ENCODE peak calls at places on chromosomes 3 and 15, in seven cellular contexts. V is PC-3; A is right lobe of liver; M is GM12892; U is activated T-cell treated with anti-CD3 and anti-CD28 coated beads for 1 hour; L is stimulated activated CD8-positive, alpha-beta memory T cell treated with anti-CD3 and anti-CD28 coated beads, Interleukin-2, amount 100 ng/mL, for 1 hour; F is hippocampal formation. P is an unnamed sample.

GRCh38 chr3:182389041-182389815 is 404.1 kb upstream of the ATP11B start:
- DNase-seq in V (peak; percentile 81), A (no peak), M (no peak), U (no peak), L (no peak), F (no peak), P (peak; percentile 84)

GRCh38 chr3:169769287-169770181 is at the start of gene ACTRT3:
- DNase-seq in V (peak; percentile 57), A (peak; percentile 80), M (peak; percentile 43), U (peak; percentile 43), L (peak; percentile 39), F (peak; percentile 53), P (peak; percentile 73)

GRCh38 chr3:49804141-49805041 is 1.3 kb downstream of the INKA1 start:
- DNase-seq in V (no peak), A (peak; percentile 57), M (no peak), U (no peak), L (no peak), F (no peak), P (no peak)

GRCh38 chr15:29759596-29759995 is 62.7 kb downstream of the TJP1 start:
- DNase-seq in V (no peak), A (no peak), M (no peak), U (no peak), L (no peak), F (no peak), P (no peak)

GRCh38 chr3:82145742-82146141 is 384.3 kb upstream of the GBE1 start:
- DNase-seq in V (no peak), A (no peak), M (no peak), U (no peak), L (no peak), F (no peak), P (no peak)

GRCh38 chr15:23069496-23070166 is 30.3 kb upstream of the TUBGCP5 start:
- DNase-seq in V (peak; percentile 42), A (no peak), M (no peak), U (no peak), L (no peak), F (no peak), P (no peak)

GRCh38 chr15:33500432-33500831 is 189.7 kb downstream of the RYR3 start:
- DNase-seq in V (no peak), A (no peak), M (no peak), U (no peak), L (no peak), F (no peak), P (no peak)

GRCh38 chr3:52533623-52534280 is at the start of gene NT5DC2:
- DNase-seq in V (peak; percentile 83), A (peak; percentile 61), M (peak; percentile 91), U (peak; percentile 43), L (peak; percentile 38), F (peak; percentile 59), P (peak; percentile 68)

GRCh38 chr15:38274135-38274534 is 21.5 kb downstream of the SPRED1 start:
- DNase-seq in V (no peak), A (no peak), M (no peak), U (no peak), L (no peak), F (no peak), P (no peak)

GRCh38 chr3:105598047-105598796 is 231.5 kb downstream of the ALCAM start:
- DNase-seq in V (peak; percentile 97), A (no peak), M (no peak), U (no peak), L (no peak), F (no peak), P (peak; percentile 85)

GRCh38 chr3:122443090-122443489 is 27.2 kb upstream of the WDR5B start:
- DNase-seq in V (no peak), A (no peak), M (no peak), U (no peak), L (no peak), F (no peak), P (no peak)

GRCh38 chr3:65902304-65902793 is 136.4 kb downstream of the MAGI1 start:
- DNase-seq in V (no peak), A (no peak), M (no peak), U (no peak), L (no peak), F (no peak), P (no peak)

GRCh38 chr3:187012609-187013051 is 82.3 kb downstream of the ST6GAL1 start:
- DNase-seq in V (no peak), A (no peak), M (no peak), U (peak; percentile 33), L (no peak), F (no peak), P (peak; percentile 20)

GRCh38 chr15:40949756-40950207 is 3.5 kb upstream of the CHAC1 start:
- DNase-seq in V (no peak), A (no peak), M (no peak), U (no peak), L (no peak), F (no peak), P (peak; percentile 40)

GRCh38 chr3:101574388-101575156 is 592 bp downstream of the PCNP start:
- DNase-seq in V (peak; percentile 73), A (peak; percentile 65), M (peak; percentile 35), U (peak; percentile 28), L (peak; percentile 20), F (peak; percentile 26), P (peak; percentile 70)

GRCh38 chr3:169365993-169366915 is 297.3 kb downstream of the MECOM start:
- DNase-seq in V (no peak), A (no peak), M (no peak), U (no peak), L (no peak), F (no peak), P (peak; percentile 37)

GRCh38 chr3:132254076-132254755 is 63.0 kb upstream of the ACP3 start:
- DNase-seq in V (no peak), A (no peak), M (no peak), U (no peak), L (no peak), F (no peak), P (no peak)

GRCh38 chr3:68893600-68894239 is 38.6 kb downstream of the TAFA4 start:
- DNase-seq in V (peak; percentile 49), A (no peak), M (no peak), U (no peak), L (no peak), F (no peak), P (peak; percentile 42)

GRCh38 chr3:141863497-141863896 is 12.9 kb upstream of the ATP1B3 start:
- DNase-seq in V (no peak), A (no peak), M (no peak), U (no peak), L (no peak), F (no peak), P (no peak)

GRCh38 chr3:41234823-41235722 is 35.8 kb downstream of the CTNNB1 start:
- DNase-seq in V (peak; percentile 39), A (no peak), M (no peak), U (no peak), L (no peak), F (no peak), P (no peak)

GRCh38 chr15:100111103-100112060 is 230.4 kb downstream of the ADAMTS17 start:
- DNase-seq in V (peak; percentile 85), A (peak; percentile 50), M (no peak), U (no peak), L (no peak), F (no peak), P (peak; percentile 89)

GRCh38 chr15:62857411-62857853 is 185.1 kb upstream of the TPM1 start:
- DNase-seq in V (peak; percentile 96), A (no peak), M (no peak), U (no peak), L (no peak), F (no peak), P (peak; percentile 96)

GRCh38 chr15:37709669-37710068 is 224.8 kb upstream of the TMCO5A start:
- DNase-seq in V (no peak), A (no peak), M (no peak), U (no peak), L (no peak), F (no peak), P (no peak)

GRCh38 chr15:76932090-76932966 is 779 bp downstream of the RCN2 start:
- DNase-seq in V (no peak), A (no peak), M (no peak), U (no peak), L (no peak), F (no peak), P (peak; percentile 13)

GRCh38 chr15:65641723-65642475 is 20.2 kb downstream of the SLC24A1 start:
- DNase-seq in V (no peak), A (no peak), M (no peak), U (no peak), L (no peak), F (peak; percentile 3), P (no peak)

GRCh38 chr3:149625795-149626194 is 32.0 kb downstream of the WWTR1 start:
- DNase-seq in V (no peak), A (no peak), M (no peak), U (no peak), L (no peak), F (no peak), P (no peak)

GRCh38 chr3:38397320-38397719 is 50.7 kb downstream of the XYLB start:
- DNase-seq in V (peak; percentile 25), A (peak; percentile 74), M (no peak), U (no peak), L (no peak), F (no peak), P (peak; percentile 45)

GRCh38 chr3:78988324-78988723 is 779.5 kb downstream of the ROBO1 start:
- DNase-seq in V (peak; percentile 51), A (no peak), M (no peak), U (no peak), L (no peak), F (no peak), P (peak; percentile 29)

GRCh38 chr3:188690932-188691331 is 480.8 kb upstream of the TPRG1 start:
- DNase-seq in V (no peak), A (no peak), M (no peak), U (no peak), L (no peak), F (no peak), P (no peak)

GRCh38 chr3:169699536-169700050 is 36.1 kb upstream of the MECOM start:
- DNase-seq in V (no peak), A (no peak), M (no peak), U (no peak), L (no peak), F (no peak), P (peak; percentile 71)

GRCh38 chr3:61875488-61875887 is 314.1 kb downstream of the PTPRG start:
- DNase-seq in V (no peak), A (no peak), M (no peak), U (no peak), L (no peak), F (no peak), P (no peak)

GRCh38 chr3:115401298-115401697 is 222.0 kb upstream of the GAP43 start:
- DNase-seq in V (no peak), A (no peak), M (no peak), U (no peak), L (no peak), F (no peak), P (peak; percentile 40)

GRCh38 chr3:39125837-39126500 is 18.5 kb downstream of the TTC21A start:
- DNase-seq in V (peak; percentile 98), A (no peak), M (no peak), U (no peak), L (no peak), F (no peak), P (no peak)

GRCh38 chr3:110062711-110063110 is 725.4 kb upstream of the DPPA4 start:
- DNase-seq in V (no peak), A (no peak), M (no peak), U (no peak), L (no peak), F (no peak), P (no peak)

P was measured in MCF 10A.